ENCODE peak calls at places on chromosomes 11 and 22, in seven cellular contexts. S, I, Y, J, M, C and X are unnamed samples.

GRCh38 chr22:50169774-50170341 is 673 bp upstream of the PANX2 start:
- DNase-seq in S (no peak), I (no peak), Y (no peak), J (peak), M (no peak), C (no peak), X (peak)

GRCh38 chr11:28636033-28636432 is 527.8 kb downstream of the METTL15 start:
- DNase-seq in S (no peak), I (no peak), Y (no peak), J (no peak), M (no peak), C (no peak), X (no peak)

GRCh38 chr11:18230859-18231258 is 5.7 kb downstream of the SAA4 start:
- DNase-seq in S (no peak), I (no peak), Y (peak), J (no peak), M (no peak), C (no peak), X (no peak)

GRCh38 chr22:24324137-24324536 is 53.5 kb downstream of the SPECC1L start:
- DNase-seq in S (no peak), I (no peak), Y (no peak), J (no peak), M (no peak), C (no peak), X (no peak)

GRCh38 chr11:61919841-61920631 is 2.7 kb upstream of the RAB3IL1 start:
- DNase-seq in S (no peak), I (no peak), Y (no peak), J (peak), M (peak), C (no peak), X (peak)

GRCh38 chr11:10878408-10879214 is 20.8 kb upstream of the ZBED5 start:
- DNase-seq in S (peak), I (peak), Y (peak), J (peak), M (no peak), C (peak), X (peak)

GRCh38 chr11:109037856-109038780 is 373.2 kb downstream of the DDX10 start:
- DNase-seq in S (no peak), I (no peak), Y (no peak), J (no peak), M (no peak), C (no peak), X (no peak)

GRCh38 chr11:13834463-13834862 is 128.1 kb upstream of the SPON1 start:
- DNase-seq in S (no peak), I (no peak), Y (no peak), J (peak), M (peak), C (peak), X (peak)

GRCh38 chr11:121241300-121242176 is 51.0 kb upstream of the SC5D start:
- DNase-seq in S (no peak), I (no peak), Y (no peak), J (no peak), M (no peak), C (no peak), X (peak)

GRCh38 chr11:102010776-102011500 is 36.3 kb upstream of the CFAP300 start:
- DNase-seq in S (peak), I (no peak), Y (peak), J (peak), M (peak), C (peak), X (peak)

GRCh38 chr22:47547239-47547661 is 784.8 kb downstream of the TBC1D22A start:
- DNase-seq in S (no peak), I (no peak), Y (no peak), J (no peak), M (no peak), C (no peak), X (no peak)

GRCh38 chr11:991034-991433 is 45.5 kb downstream of the MUC6 start:
- DNase-seq in S (no peak), I (no peak), Y (no peak), J (no peak), M (no peak), C (no peak), X (no peak)

GRCh38 chr11:11363674-11364073 is 10.6 kb upstream of the CSNK2A3 start:
- DNase-seq in S (no peak), I (no peak), Y (no peak), J (no peak), M (no peak), C (no peak), X (no peak)

GRCh38 chr11:118264568-118265470 is 722 bp upstream of the MPZL2 start:
- DNase-seq in S (no peak), I (no peak), Y (no peak), J (no peak), M (no peak), C (peak), X (no peak)

GRCh38 chr22:37746366-37747089 is 49.7 kb downstream of the TRIOBP start:
- DNase-seq in S (no peak), I (no peak), Y (no peak), J (peak), M (peak), C (no peak), X (peak)

GRCh38 chr11:47272706-47273105 is 2.8 kb downstream of the MADD start:
- DNase-seq in S (no peak), I (no peak), Y (no peak), J (no peak), M (no peak), C (no peak), X (no peak)

GRCh38 chr11:2298131-2298794 is 3.5 kb downstream of the C11orf21 start:
- DNase-seq in S (no peak), I (no peak), Y (no peak), J (no peak), M (peak), C (no peak), X (no peak)

GRCh38 chr11:61713464-61713863 is 33.3 kb downstream of the DAGLA start:
- DNase-seq in S (no peak), I (no peak), Y (no peak), J (no peak), M (no peak), C (no peak), X (no peak)

GRCh38 chr11:3148990-3149851 is 15.9 kb downstream of the OSBPL5 start:
- DNase-seq in S (no peak), I (no peak), Y (no peak), J (peak), M (no peak), C (no peak), X (peak)

GRCh38 chr11:87394924-87395323 is 357.2 kb downstream of the TMEM135 start:
- DNase-seq in S (no peak), I (no peak), Y (no peak), J (no peak), M (no peak), C (no peak), X (no peak)

GRCh38 chr22:44700456-44700855 is 1.5 kb upstream of the PRR5 start:
- DNase-seq in S (no peak), I (no peak), Y (no peak), J (no peak), M (no peak), C (no peak), X (no peak)

GRCh38 chr11:36404831-36405230 is 105.2 kb downstream of the TRAF6 start:
- DNase-seq in S (no peak), I (no peak), Y (no peak), J (no peak), M (no peak), C (no peak), X (no peak)

GRCh38 chr11:119282495-119282894 is 34.4 kb downstream of the MCAM start:
- DNase-seq in S (no peak), I (no peak), Y (no peak), J (no peak), M (no peak), C (no peak), X (no peak)

GRCh38 chr11:119285431-119285830 is 31.5 kb downstream of the MCAM start:
- DNase-seq in S (no peak), I (no peak), Y (no peak), J (no peak), M (no peak), C (no peak), X (no peak)

GRCh38 chr11:119288219-119288618 is 28.7 kb downstream of the MCAM start:
- DNase-seq in S (no peak), I (no peak), Y (no peak), J (no peak), M (no peak), C (no peak), X (no peak)

DNA sequence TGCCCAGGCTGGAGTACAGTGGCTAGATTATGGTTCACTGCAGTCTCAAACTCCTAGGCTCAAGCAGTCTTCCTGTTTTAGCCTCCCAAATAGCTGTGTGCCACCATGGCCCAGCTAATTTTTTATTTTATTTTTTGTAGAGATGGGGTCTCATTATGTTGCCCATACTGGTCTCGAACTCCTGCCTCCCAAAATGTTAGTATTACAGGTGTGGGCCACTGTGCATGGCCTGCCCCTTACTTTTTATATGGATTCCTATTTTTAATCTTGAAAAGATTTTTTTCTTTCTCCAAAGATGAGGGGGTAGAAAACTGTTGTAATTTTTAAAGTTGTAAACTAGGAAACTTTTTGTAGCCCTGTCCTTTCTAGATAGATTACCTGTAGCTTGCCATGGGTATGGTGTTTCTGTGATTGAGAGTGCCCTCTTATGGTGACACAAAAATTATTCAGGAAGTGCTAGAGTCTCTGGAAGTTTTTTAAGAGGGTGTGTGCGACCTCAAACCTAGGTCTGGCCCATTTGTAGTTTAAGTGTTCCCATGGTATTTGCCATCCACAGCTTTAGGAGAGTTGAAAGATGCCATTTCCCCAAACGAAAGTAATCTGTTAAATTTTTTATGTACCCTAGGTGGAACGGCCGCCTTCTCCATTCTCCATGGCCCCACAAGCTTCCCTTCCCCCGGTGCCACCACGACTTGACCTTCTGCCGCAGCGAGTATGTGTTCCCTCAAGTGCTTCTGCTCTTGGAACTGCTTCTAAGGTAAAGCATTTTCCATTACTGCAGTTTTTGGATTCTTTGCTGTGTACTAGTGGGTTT is 32.4 kb downstream of the MCAM start:
- DNase-seq in S (peak), I (no peak), Y (peak), J (no peak), M (no peak), C (no peak), X (peak)
- TF ChIP-seq YY1 in S (no peak), I (no peak), Y (no peak), J (no peak), M (no peak), C (no peak), X (no peak)

DNA sequence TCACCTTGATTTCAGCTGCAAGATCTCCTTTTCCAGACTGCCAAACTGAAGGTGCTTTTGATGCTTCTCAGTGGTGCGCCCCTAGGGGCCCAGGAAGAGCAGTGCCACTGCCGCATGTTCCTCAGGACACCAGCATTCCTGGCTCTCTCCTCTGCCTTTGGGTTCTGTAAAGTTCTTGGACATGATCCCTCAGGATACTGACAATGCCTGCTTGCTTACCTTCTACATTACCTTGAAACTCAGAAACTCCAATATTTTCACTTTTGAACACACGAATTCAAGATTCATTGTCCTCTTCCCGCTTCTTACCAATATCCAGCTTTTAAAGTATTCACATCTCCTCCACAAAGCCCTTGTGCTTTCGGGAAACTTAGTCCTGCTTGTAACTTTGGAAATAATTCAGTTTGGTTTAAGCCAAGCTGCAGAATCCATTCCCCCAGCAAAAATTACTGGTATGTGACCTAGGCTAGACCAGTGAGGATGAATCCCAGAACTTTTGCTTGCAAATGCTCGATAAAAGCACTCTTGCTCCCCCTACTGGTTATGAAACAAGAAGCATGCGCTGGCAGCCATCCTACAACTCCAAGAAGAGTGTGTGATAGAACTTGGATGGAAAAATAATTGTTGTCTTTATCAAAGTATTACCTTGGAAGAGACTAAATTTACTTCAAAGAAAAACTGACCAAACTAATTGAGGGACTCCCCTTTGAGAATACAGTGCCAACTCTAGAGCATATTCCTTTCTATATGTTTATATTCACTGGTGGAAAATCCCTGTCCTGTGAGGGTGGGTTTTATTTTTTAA is 16.5 kb upstream of the OR5B21 start:
- DNase-seq in S (peak), I (peak), Y (peak), J (peak), M (peak), C (peak), X (peak)
- TF ChIP-seq YY1 in S (no peak), I (peak), Y (no peak), J (no peak), M (peak), C (no peak), X (no peak)

DNA sequence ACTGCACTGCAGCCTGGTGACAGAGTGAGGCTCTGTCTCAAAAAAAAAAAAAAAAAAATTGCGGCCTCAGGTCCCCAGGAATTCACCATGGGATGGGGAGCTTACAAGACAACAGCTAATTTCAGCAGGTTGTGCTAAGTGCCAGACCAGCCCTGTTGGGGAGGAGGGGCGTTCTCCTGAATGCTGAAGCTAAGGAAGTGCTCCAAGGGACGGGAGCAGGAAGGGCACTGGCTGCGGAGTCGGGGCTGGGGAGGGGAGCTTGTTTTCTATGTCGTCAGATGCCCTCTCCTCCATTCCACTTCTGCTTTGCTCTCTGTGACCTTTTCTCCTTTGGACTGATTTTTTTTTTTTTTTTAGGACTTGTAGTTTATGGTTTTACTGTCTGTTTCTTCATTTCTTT is 4.5 kb downstream of the ADAMTS15 start:
- DNase-seq in S (no peak), I (no peak), Y (no peak), J (no peak), M (no peak), C (no peak), X (no peak)
- TF ChIP-seq YY1 in S (no peak), I (no peak), Y (no peak), J (no peak), M (no peak), C (no peak), X (no peak)

GRCh38 chr11:45482331-45482730 is 183.1 kb downstream of the CHST1 start:
- DNase-seq in S (no peak), I (no peak), Y (no peak), J (no peak), M (no peak), C (no peak), X (no peak)
- TF ChIP-seq YY1 in S (no peak), I (no peak), Y (no peak), J (no peak), M (no peak), C (no peak), X (no peak)

GRCh38 chr11:8005556-8005955 is 18.4 kb downstream of the EIF3F start:
- DNase-seq in S (no peak), I (no peak), Y (no peak), J (no peak), M (no peak), C (no peak), X (no peak)

GRCh38 chr11:8004008-8004407 is 16.9 kb downstream of the EIF3F start:
- DNase-seq in S (no peak), I (no peak), Y (no peak), J (no peak), M (no peak), C (no peak), X (no peak)

GRCh38 chr11:8003187-8003586 is 16.1 kb downstream of the EIF3F start:
- DNase-seq in S (no peak), I (no peak), Y (no peak), J (no peak), M (no peak), C (no peak), X (no peak)

GRCh38 chr11:8008212-8008611 is 21.1 kb downstream of the EIF3F start:
- DNase-seq in S (no peak), I (no peak), Y (no peak), J (no peak), M (no peak), C (no peak), X (no peak)

DNA sequence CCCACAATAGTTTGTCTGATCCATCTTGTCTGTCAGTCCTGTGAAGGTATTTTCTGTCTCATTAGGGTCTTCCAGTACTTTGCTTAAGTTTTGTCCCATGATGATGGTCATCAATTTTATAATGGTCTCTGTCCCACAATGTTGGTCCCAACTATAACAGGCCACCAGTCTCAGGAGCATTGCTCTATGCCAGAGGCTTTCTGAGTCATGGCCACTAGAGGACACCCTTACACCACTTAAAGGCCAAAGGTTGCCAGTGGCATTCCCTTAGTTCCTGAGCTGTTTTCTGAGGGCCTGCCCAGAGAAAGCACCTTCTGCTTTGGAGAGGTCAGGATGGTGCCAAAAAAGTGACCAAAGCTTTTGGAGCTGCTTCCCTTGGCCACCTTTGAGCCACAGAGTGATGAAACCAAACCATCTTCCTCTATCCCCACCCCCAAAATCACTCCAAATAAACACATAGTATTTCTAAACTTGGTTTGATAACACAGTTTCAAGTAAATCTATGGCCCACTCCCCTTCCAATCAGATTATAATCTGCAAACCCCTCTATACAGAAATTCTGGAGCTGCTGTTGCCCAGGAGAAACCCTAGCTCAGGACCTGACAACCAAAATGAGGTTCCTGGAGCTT is 19.3 kb downstream of the EIF3F start:
- DNase-seq in S (peak), I (peak), Y (peak), J (peak), M (peak), C (peak), X (peak)
- TF ChIP-seq YY1 in S (no peak), I (peak), Y (no peak), J (no peak), M (peak), C (no peak), X (no peak)

GRCh38 chr11:110525883-110526282 is 96.1 kb downstream of the FDX1 start:
- DNase-seq in S (no peak), I (peak), Y (no peak), J (no peak), M (no peak), C (no peak), X (no peak)

GRCh38 chr11:110527146-110527545 is 97.4 kb downstream of the FDX1 start:
- DNase-seq in S (no peak), I (no peak), Y (no peak), J (no peak), M (no peak), C (no peak), X (no peak)

GRCh38 chr11:110531056-110531756 is 101.5 kb downstream of the FDX1 start:
- DNase-seq in S (no peak), I (no peak), Y (no peak), J (no peak), M (no peak), C (no peak), X (no peak)

GRCh38 chr11:110526323-110526722 is 96.6 kb downstream of the FDX1 start:
- DNase-seq in S (no peak), I (peak), Y (no peak), J (no peak), M (no peak), C (no peak), X (no peak)

DNA sequence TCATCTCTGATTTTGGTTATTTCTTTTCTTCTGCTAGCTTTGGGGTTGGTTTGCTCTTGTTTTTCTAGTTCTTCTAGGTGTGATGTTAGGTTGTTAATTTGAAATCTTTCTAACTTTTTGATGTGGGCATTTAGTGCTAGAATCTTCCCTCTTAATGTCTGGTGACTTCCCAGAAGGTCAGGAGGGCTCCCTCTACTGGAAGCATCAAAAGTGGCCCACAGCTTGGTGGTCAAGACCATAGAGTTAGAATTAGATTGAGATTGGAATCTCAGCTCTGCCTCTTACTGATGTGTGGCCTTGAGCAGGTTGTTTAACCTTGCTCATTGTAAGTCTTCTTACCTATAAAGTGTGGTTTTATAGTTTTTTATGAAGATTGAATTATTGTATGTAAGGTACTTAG is 99.3 kb downstream of the FDX1 start:
- DNase-seq in S (peak), I (no peak), Y (peak), J (no peak), M (no peak), C (peak), X (no peak)
- TF ChIP-seq YY1 in S (no peak), I (no peak), Y (no peak), J (no peak), M (no peak), C (no peak), X (no peak)